ENCODE peak calls at places on chromosomes 16 and 17, in six cellular contexts. One of them, this sample, is unnamed.

GRCh38 chr17:75570772-75571171 is 16.8 kb upstream of the MYO15B start:
- DNase-seq in choroid plexus epithelial cell: no peak
- DNase-seq in neural crest cell: no peak
- DNase-seq in heart left ventricle: no peak
- DNase-seq in ascending aorta: no peak
- DNase-seq in IMR-90: no peak
- DNase-seq in this sample: no peak

GRCh38 chr17:65103896-65104295 is 33.3 kb upstream of the RGS9 start:
- DNase-seq in ascending aorta: no peak
- DNase-seq in heart left ventricle: no peak
- DNase-seq in neural crest cell: no peak
- DNase-seq in choroid plexus epithelial cell: peak
- DNase-seq in IMR-90: peak
- DNase-seq in this sample: no peak

GRCh38 chr16:75392911-75393310 is 40.4 kb downstream of the CFDP1 start:
- DNase-seq in IMR-90: no peak
- DNase-seq in neural crest cell: no peak
- DNase-seq in choroid plexus epithelial cell: no peak
- DNase-seq in heart left ventricle: no peak
- DNase-seq in ascending aorta: no peak
- DNase-seq in this sample: no peak

GRCh38 chr16:78773316-78773715 is 673.9 kb downstream of the WWOX start:
- DNase-seq in heart left ventricle: no peak
- DNase-seq in choroid plexus epithelial cell: no peak
- DNase-seq in neural crest cell: no peak
- DNase-seq in IMR-90: no peak
- DNase-seq in ascending aorta: no peak
- DNase-seq in this sample: no peak

GRCh38 chr16:80299416-80299815 is 241.4 kb upstream of the DYNLRB2 start:
- DNase-seq in heart left ventricle: no peak
- DNase-seq in choroid plexus epithelial cell: no peak
- DNase-seq in ascending aorta: no peak
- DNase-seq in IMR-90: no peak
- DNase-seq in neural crest cell: no peak
- DNase-seq in this sample: no peak

GRCh38 chr17:4538236-4539002 is 16.8 kb downstream of the MYBBP1A start:
- DNase-seq in ascending aorta: no peak
- DNase-seq in neural crest cell: no peak
- DNase-seq in IMR-90: no peak
- DNase-seq in choroid plexus epithelial cell: no peak
- DNase-seq in heart left ventricle: no peak
- DNase-seq in this sample: no peak

GRCh38 chr17:38897176-38897575 is 27.3 kb downstream of the LASP1 start:
- DNase-seq in ascending aorta: no peak
- DNase-seq in choroid plexus epithelial cell: no peak
- DNase-seq in heart left ventricle: peak
- DNase-seq in IMR-90: peak
- DNase-seq in neural crest cell: no peak
- DNase-seq in this sample: no peak

GRCh38 chr16:67773099-67773498 is 33.3 kb downstream of the RANBP10 start:
- DNase-seq in ascending aorta: no peak
- DNase-seq in choroid plexus epithelial cell: peak
- DNase-seq in IMR-90: no peak
- DNase-seq in heart left ventricle: peak
- DNase-seq in neural crest cell: no peak
- DNase-seq in this sample: no peak

GRCh38 chr17:69870751-69871199 is 204.2 kb upstream of the KCNJ16 start:
- DNase-seq in heart left ventricle: no peak
- DNase-seq in choroid plexus epithelial cell: peak
- DNase-seq in IMR-90: peak
- DNase-seq in neural crest cell: no peak
- DNase-seq in ascending aorta: no peak
- DNase-seq in this sample: no peak

GRCh38 chr17:16877102-16877501 is 94.8 kb downstream of the TNFRSF13B start:
- DNase-seq in neural crest cell: no peak
- DNase-seq in heart left ventricle: no peak
- DNase-seq in IMR-90: no peak
- DNase-seq in ascending aorta: no peak
- DNase-seq in choroid plexus epithelial cell: no peak
- DNase-seq in this sample: no peak

GRCh38 chr16:23597003-23597756 is 1.1 kb upstream of the NDUFAB1 start:
- DNase-seq in ascending aorta: no peak
- DNase-seq in neural crest cell: peak
- DNase-seq in choroid plexus epithelial cell: peak
- DNase-seq in heart left ventricle: no peak
- DNase-seq in IMR-90: no peak
- DNase-seq in this sample: peak
- TF ChIP-seq CTCF in ascending aorta: no peak
- TF ChIP-seq CTCF in neural crest cell: no peak
- TF ChIP-seq CTCF in choroid plexus epithelial cell: peak
- TF ChIP-seq CTCF in heart left ventricle: no peak
- TF ChIP-seq CTCF in IMR-90: no peak
- TF ChIP-seq CTCF in this sample: no peak

GRCh38 chr16:88669986-88670385 is 7.1 kb upstream of the MVD start:
- DNase-seq in ascending aorta: no peak
- DNase-seq in neural crest cell: no peak
- DNase-seq in choroid plexus epithelial cell: no peak
- DNase-seq in IMR-90: no peak
- DNase-seq in heart left ventricle: no peak
- DNase-seq in this sample: no peak

GRCh38 chr16:88665148-88665547 is 2.3 kb upstream of the MVD start:
- DNase-seq in IMR-90: no peak
- DNase-seq in heart left ventricle: peak
- DNase-seq in ascending aorta: no peak
- DNase-seq in choroid plexus epithelial cell: no peak
- DNase-seq in neural crest cell: no peak
- DNase-seq in this sample: no peak

GRCh38 chr16:88665570-88665969 is 2.7 kb upstream of the MVD start:
- DNase-seq in heart left ventricle: no peak
- DNase-seq in choroid plexus epithelial cell: no peak
- DNase-seq in IMR-90: no peak
- DNase-seq in neural crest cell: no peak
- DNase-seq in ascending aorta: no peak
- DNase-seq in this sample: no peak

GRCh38 chr16:88671806-88672205 is 8.9 kb upstream of the MVD start:
- DNase-seq in ascending aorta: no peak
- DNase-seq in neural crest cell: no peak
- DNase-seq in IMR-90: no peak
- DNase-seq in choroid plexus epithelial cell: no peak
- DNase-seq in heart left ventricle: no peak
- DNase-seq in this sample: no peak

GRCh38 chr16:88667496-88667895 is 4.6 kb upstream of the MVD start:
- DNase-seq in IMR-90: no peak
- DNase-seq in heart left ventricle: no peak
- DNase-seq in neural crest cell: no peak
- DNase-seq in ascending aorta: no peak
- DNase-seq in choroid plexus epithelial cell: peak
- DNase-seq in this sample: no peak
- TF ChIP-seq CTCF in IMR-90: no peak
- TF ChIP-seq CTCF in heart left ventricle: no peak
- TF ChIP-seq CTCF in neural crest cell: no peak
- TF ChIP-seq CTCF in ascending aorta: no peak
- TF ChIP-seq CTCF in choroid plexus epithelial cell: peak
- TF ChIP-seq CTCF in this sample: no peak

GRCh38 chr17:63446218-63446980 is at the start of gene CYB561:
- DNase-seq in heart left ventricle: peak
- DNase-seq in IMR-90: peak
- DNase-seq in choroid plexus epithelial cell: peak
- DNase-seq in ascending aorta: peak
- DNase-seq in neural crest cell: peak
- DNase-seq in this sample: peak

GRCh38 chr17:63446981-63447687 is 1.0 kb upstream of the CYB561 start:
- DNase-seq in choroid plexus epithelial cell: no peak
- DNase-seq in neural crest cell: no peak
- DNase-seq in heart left ventricle: no peak
- DNase-seq in ascending aorta: no peak
- DNase-seq in IMR-90: no peak
- DNase-seq in this sample: no peak

GRCh38 chr17:63448655-63449054 is 2.5 kb upstream of the CYB561 start:
- DNase-seq in ascending aorta: no peak
- DNase-seq in heart left ventricle: no peak
- DNase-seq in neural crest cell: no peak
- DNase-seq in IMR-90: no peak
- DNase-seq in choroid plexus epithelial cell: no peak
- DNase-seq in this sample: no peak

GRCh38 chr17:63445571-63446217 is 412 bp downstream of the CYB561 start:
- DNase-seq in ascending aorta: no peak
- DNase-seq in choroid plexus epithelial cell: peak
- DNase-seq in IMR-90: no peak
- DNase-seq in heart left ventricle: no peak
- DNase-seq in neural crest cell: peak
- DNase-seq in this sample: peak

GRCh38 chr17:63447688-63448005 is 1.5 kb upstream of the CYB561 start:
- DNase-seq in IMR-90: no peak
- DNase-seq in heart left ventricle: no peak
- DNase-seq in neural crest cell: no peak
- DNase-seq in ascending aorta: no peak
- DNase-seq in choroid plexus epithelial cell: no peak
- DNase-seq in this sample: no peak
- TF ChIP-seq CTCF in IMR-90: no peak
- TF ChIP-seq CTCF in heart left ventricle: no peak
- TF ChIP-seq CTCF in neural crest cell: no peak
- TF ChIP-seq CTCF in ascending aorta: no peak
- TF ChIP-seq CTCF in choroid plexus epithelial cell: no peak
- TF ChIP-seq CTCF in this sample: no peak

DNA sequence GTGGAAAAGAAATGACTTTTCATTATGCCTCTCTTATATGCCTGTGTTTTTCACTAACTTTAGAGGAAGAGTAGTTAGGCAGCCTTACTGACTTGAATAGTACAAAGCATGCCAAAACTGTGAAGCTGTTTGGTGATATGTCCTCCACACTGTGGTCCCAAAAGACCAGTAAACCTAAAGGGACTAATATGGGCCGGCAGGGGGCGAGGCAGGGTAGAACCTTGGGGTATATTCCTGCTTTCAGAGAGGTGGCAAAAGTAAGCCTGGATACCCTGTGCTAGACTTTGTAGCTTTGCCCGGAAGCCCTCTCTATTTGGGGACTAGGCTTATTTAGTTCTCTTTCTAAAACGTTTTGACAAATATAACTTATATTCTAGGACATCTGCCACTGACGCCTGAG is 36.5 kb upstream of the VWA3A start:
- DNase-seq in ascending aorta: no peak
- DNase-seq in IMR-90: no peak
- DNase-seq in neural crest cell: no peak
- DNase-seq in heart left ventricle: no peak
- DNase-seq in choroid plexus epithelial cell: peak
- DNase-seq in this sample: no peak
- TF ChIP-seq CTCF in ascending aorta: no peak
- TF ChIP-seq CTCF in IMR-90: no peak
- TF ChIP-seq CTCF in neural crest cell: peak
- TF ChIP-seq CTCF in heart left ventricle: no peak
- TF ChIP-seq CTCF in choroid plexus epithelial cell: peak
- TF ChIP-seq CTCF in this sample: no peak

GRCh38 chr17:31469959-31470358 is 78.5 kb downstream of the RAB11FIP4 start:
- DNase-seq in IMR-90: no peak
- DNase-seq in neural crest cell: no peak
- DNase-seq in ascending aorta: no peak
- DNase-seq in choroid plexus epithelial cell: no peak
- DNase-seq in heart left ventricle: no peak
- DNase-seq in this sample: no peak
- TF ChIP-seq CTCF in IMR-90: no peak
- TF ChIP-seq CTCF in neural crest cell: no peak
- TF ChIP-seq CTCF in ascending aorta: no peak
- TF ChIP-seq CTCF in choroid plexus epithelial cell: no peak
- TF ChIP-seq CTCF in heart left ventricle: no peak
- TF ChIP-seq CTCF in this sample: no peak

DNA sequence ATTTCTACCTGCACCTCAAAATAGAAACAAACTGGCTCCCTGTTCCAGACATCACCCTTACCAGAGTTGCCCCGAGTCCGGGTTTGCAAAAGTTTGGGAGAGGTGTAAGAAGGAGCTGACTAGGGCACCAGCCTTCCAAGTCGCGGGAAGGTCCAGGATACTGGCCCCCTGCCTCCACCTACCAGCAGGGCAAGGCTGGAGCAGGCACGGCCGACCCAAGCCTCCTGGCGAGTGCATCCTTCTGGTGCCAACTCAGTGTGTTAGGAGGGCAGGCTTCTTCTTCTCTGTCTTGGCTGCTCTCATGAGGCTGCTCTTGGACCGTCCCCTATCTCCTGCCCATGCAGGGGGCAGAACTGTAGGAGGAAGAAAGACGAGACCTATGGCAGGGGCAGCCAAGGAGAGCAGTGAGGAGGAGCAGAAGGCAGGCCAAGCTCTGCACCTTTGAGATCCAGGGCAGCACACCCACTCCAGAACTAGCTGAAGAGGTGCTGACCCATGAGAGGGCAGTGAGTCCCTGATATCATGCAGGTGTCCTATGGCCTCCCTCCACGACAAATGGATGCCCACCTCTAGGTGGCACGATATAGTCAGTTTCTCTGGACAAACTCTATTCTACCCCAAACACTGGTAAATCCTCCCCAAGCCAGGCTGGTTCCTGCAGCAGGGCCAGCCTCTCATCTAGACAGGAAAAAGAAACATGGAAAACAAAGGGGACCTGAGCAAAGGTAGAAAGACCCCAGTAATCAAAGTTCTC is 54.4 kb downstream of the CYTH1 start:
- DNase-seq in heart left ventricle: no peak
- DNase-seq in choroid plexus epithelial cell: no peak
- DNase-seq in ascending aorta: no peak
- DNase-seq in neural crest cell: no peak
- DNase-seq in IMR-90: no peak
- DNase-seq in this sample: no peak
- TF ChIP-seq CTCF in heart left ventricle: no peak
- TF ChIP-seq CTCF in choroid plexus epithelial cell: no peak
- TF ChIP-seq CTCF in ascending aorta: no peak
- TF ChIP-seq CTCF in neural crest cell: no peak
- TF ChIP-seq CTCF in IMR-90: no peak
- TF ChIP-seq CTCF in this sample: no peak